ENCODE peak calls at places on chromosome X, in seven cellular contexts. X, A, P, L, W, O and D are unnamed samples.

GRCh38 chrX:118540342-118540741 is 44.7 kb downstream of the DOCK11 start:
- DNase-seq in X (no peak), A (no peak), P (no peak), L (no peak), W (no peak), O (no peak), D (no peak)

GRCh38 chrX:56572975-56573374 is 9.5 kb downstream of the UBQLN2 start:
- DNase-seq in X (no peak), A (no peak), P (no peak), L (no peak), W (no peak), O (no peak), D (no peak)

GRCh38 chrX:111888600-111888999 is 12.6 kb downstream of the TRPC5OS start:
- DNase-seq in X (no peak), A (no peak), P (no peak), L (no peak), W (no peak), O (no peak), D (no peak)

GRCh38 chrX:21975827-21976226 is 35.3 kb downstream of the SMS start:
- DNase-seq in X (no peak), A (no peak), P (no peak), L (no peak), W (peak), O (peak), D (no peak)

GRCh38 chrX:74449322-74449936 is 28.1 kb downstream of the SLC16A2 start:
- DNase-seq in X (no peak), A (no peak), P (no peak), L (no peak), W (peak), O (no peak), D (no peak)

GRCh38 chrX:73977542-73978169 is 326.3 kb upstream of the ZCCHC13 start:
- DNase-seq in X (peak), A (no peak), P (no peak), L (no peak), W (peak), O (no peak), D (no peak)

GRCh38 chrX:111254896-111255693 is 15.2 kb downstream of the CAPN6 start:
- DNase-seq in X (no peak), A (no peak), P (no peak), L (no peak), W (peak), O (no peak), D (no peak)

GRCh38 chrX:10077425-10078188 is 79.2 kb upstream of the CLCN4 start:
- DNase-seq in X (no peak), A (no peak), P (no peak), L (no peak), W (peak), O (peak), D (no peak)

GRCh38 chrX:30941898-30942297 is 52.8 kb upstream of the TAB3 start:
- DNase-seq in X (no peak), A (no peak), P (no peak), L (no peak), W (no peak), O (no peak), D (no peak)

GRCh38 chrX:126670258-126670657 is 117.6 kb upstream of the DCAF12L1 start:
- DNase-seq in X (no peak), A (no peak), P (no peak), L (no peak), W (no peak), O (no peak), D (no peak)

GRCh38 chrX:112913807-112914206 is 73.2 kb upstream of the AMOT start:
- DNase-seq in X (no peak), A (no peak), P (no peak), L (no peak), W (no peak), O (no peak), D (no peak)

GRCh38 chrX:148867596-148867995 is 367.2 kb downstream of the AFF2 start:
- DNase-seq in X (no peak), A (no peak), P (no peak), L (no peak), W (no peak), O (no peak), D (no peak)

GRCh38 chrX:133674726-133675470 is 259.6 kb upstream of the GPC4 start:
- DNase-seq in X (no peak), A (no peak), P (no peak), L (no peak), W (no peak), O (no peak), D (no peak)

GRCh38 chrX:99901091-99901490 is 509.0 kb downstream of the PCDH19 start:
- DNase-seq in X (no peak), A (no peak), P (no peak), L (no peak), W (no peak), O (no peak), D (peak)

GRCh38 chrX:154490021-154490413 is 412 bp downstream of the SLC10A3 start:
- DNase-seq in X (peak), A (no peak), P (no peak), L (no peak), W (peak), O (peak), D (no peak)

GRCh38 chrX:134628663-134629062 is 29.6 kb downstream of the PLAC1 start:
- DNase-seq in X (no peak), A (no peak), P (no peak), L (no peak), W (no peak), O (no peak), D (no peak)

GRCh38 chrX:154092371-154092770 is 5.1 kb downstream of the MECP2 start:
- DNase-seq in X (no peak), A (no peak), P (no peak), L (no peak), W (no peak), O (no peak), D (no peak)

GRCh38 chrX:154019633-154020499 is at the start of gene IRAK1:
- DNase-seq in X (peak), A (peak), P (peak), L (peak), W (peak), O (peak), D (peak)

GRCh38 chrX:20372533-20372932 is 105.8 kb upstream of the RPS6KA3 start:
- DNase-seq in X (no peak), A (no peak), P (no peak), L (no peak), W (peak), O (no peak), D (no peak)
- TF ChIP-seq CTCF in X (no peak), A (no peak), P (no peak), L (no peak), W (no peak), O (no peak), D (no peak)

GRCh38 chrX:19906293-19906692 is 18.9 kb upstream of the SH3KBP1 start:
- DNase-seq in X (no peak), A (no peak), P (no peak), L (no peak), W (no peak), O (no peak), D (no peak)
- TF ChIP-seq CTCF in X (no peak), A (no peak), P (no peak), L (no peak), W (no peak), O (no peak), D (no peak)

DNA sequence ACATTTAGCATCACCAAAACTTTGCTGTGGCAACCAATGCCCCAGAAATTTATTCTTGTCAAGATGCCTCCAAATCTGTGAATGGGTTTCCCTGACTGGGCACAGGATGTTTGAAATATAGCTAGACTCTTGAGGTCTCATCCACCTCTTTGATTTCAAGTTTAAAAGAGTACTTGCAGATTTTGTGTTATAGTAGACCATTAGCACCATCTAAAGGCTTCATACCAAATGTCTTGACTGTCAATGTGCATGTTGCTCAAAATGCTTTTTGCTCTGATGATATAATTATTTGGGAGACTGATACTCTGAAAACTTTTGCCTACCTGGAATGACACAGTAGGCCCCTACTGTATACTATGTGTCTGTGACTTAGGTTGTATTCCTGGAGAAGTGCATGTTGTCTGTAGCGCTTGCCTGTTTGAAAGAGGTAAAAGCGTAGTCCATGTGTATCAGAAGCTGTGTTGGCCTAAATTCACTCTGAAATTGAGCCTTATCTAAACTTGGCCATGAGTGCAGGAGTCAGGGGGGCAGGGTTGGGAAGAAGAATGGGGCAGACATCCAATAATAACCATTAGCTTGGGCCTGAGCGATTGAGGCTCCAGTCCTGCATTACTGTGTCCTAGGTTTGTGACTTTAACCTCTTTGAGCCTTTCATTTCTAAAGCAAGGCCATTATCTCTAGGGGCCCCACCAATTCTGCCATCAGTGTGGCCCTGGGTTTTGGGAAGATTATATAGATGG is 33.8 kb downstream of the NDP start:
- DNase-seq in X (no peak), A (no peak), P (no peak), L (no peak), W (peak), O (no peak), D (no peak)
- TF ChIP-seq CTCF in X (no peak), A (no peak), P (peak), L (peak), W (no peak), O (no peak), D (no peak)

DNA sequence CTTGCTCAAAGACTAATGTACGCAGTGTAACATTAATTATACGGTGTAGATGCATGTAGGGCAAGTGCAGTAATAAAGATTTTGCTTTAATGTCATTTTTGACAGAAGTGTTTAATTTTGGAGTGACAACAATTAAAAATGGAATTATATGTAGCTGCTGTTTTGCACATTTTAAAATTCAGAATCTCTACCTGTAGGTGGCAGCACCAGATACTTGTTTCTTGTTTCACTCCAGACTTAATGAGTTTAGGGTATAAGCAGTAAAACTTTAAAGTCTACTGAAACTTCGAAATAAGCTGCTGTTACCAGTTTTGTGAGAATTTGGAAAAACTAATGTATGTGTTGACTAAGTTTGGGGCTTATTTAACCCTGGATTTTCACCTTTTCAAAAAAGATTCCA is 144.9 kb downstream of the POLA1 start:
- DNase-seq in X (peak), A (peak), P (no peak), L (no peak), W (peak), O (peak), D (no peak)
- TF ChIP-seq CTCF in X (peak), A (peak), P (peak), L (peak), W (no peak), O (peak), D (peak)

DNA sequence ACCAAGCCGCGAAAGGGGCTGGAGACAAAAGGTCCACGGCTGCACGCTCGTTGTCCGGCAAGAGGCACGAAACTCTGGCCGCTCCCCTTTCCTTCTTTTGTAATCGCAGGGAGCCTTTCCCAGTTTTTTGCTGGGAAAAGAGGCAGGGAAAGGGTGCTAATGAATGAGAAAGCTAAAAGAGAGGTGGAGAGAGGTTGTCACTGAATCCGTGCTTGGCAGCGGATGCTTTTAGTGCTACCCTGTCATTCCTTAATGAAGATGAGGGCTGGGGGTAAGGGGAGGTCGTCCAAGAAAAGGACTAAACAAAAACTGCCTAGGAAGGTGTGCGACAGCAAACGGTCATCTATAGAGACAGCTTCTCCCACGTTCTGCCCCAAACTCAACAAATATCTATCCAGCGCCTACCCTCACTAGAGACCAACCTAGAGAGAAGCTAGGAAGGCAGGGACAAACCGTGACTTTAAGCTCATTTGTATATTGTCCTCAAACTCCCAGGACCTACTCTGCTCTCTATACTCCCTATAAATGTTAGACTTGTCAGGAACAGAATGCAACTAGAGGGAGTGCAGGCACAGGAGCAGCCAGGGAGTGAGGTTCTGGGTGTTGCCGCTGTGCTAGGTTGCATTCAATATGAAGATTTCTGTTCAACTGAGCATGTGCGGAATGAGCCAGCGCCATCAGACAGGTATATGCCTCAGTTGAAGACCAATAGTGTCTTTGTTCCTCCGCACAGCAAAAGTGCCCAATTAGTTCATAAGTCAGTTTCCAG is 755 bp upstream of the CASK start:
- DNase-seq in X (peak), A (peak), P (no peak), L (peak), W (peak), O (peak), D (no peak)
- TF ChIP-seq CTCF in X (no peak), A (no peak), P (no peak), L (no peak), W (no peak), O (no peak), D (no peak)

DNA sequence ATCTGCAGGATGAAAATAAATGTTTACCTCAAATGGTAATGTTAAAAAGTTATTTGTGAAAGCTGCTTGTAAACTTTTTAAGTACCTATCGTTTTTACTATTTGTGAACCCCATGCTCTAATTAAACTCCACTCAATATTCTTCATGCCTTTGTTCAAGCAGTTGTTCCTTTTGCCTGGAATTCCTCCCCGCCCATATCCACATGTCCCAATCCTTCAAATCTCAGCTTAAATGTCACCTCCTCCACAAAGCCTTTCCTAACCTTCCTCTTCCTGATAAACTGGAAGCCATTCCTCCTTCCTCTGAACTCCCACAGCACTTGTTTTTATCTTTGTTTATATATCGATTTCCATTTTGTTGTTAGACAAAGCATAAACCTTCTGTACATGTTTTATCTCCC is 2.4 kb downstream of the MORC4 start:
- DNase-seq in X (no peak), A (no peak), P (no peak), L (no peak), W (no peak), O (no peak), D (no peak)
- TF ChIP-seq CTCF in X (no peak), A (no peak), P (no peak), L (no peak), W (no peak), O (no peak), D (no peak)

GRCh38 chrX:16946361-16946964 is at the start of gene REPS2:
- DNase-seq in X (peak), A (peak), P (peak), L (peak), W (peak), O (peak), D (peak)
- TF ChIP-seq CTCF in X (no peak), A (no peak), P (no peak), L (no peak), W (no peak), O (no peak), D (no peak)